ENCODE peak calls at places on chromosomes 12 and 14, in eight cellular contexts. I is NCI-H1930; Z is CD4-positive, alpha-beta T cell; G is NCI-H345; M is MV-4-11; D is NCI-H1436; J is stimulated activated CD4-positive, alpha-beta T cell treated with anti-CD3 and anti-CD28 coated beads, Interleukin-2, amount 100 ng/mL, for 48 hours; K is left ventricle myocardium superior. W is an unnamed sample.
A peak's percentile ranks its signal among the peaks of the same experiment; 100 is the strongest.

GRCh38 chr12:19245656-19246055 is 116.1 kb downstream of the PLEKHA5 start:
- DNase-seq in J (no peak), G (no peak), Z (no peak), D (no peak), K (no peak), I (no peak), M (peak; percentile 71), W (no peak)

GRCh38 chr12:48811454-48812090 is 6.7 kb upstream of the CACNB3 start:
- DNase-seq in K (no peak), M (no peak), Z (no peak), J (no peak), D (no peak), G (no peak), I (no peak), W (no peak)

GRCh38 chr12:106223485-106224391 is 24.1 kb downstream of the CKAP4 start:
- DNase-seq in K (peak; percentile 67), J (peak; percentile 71), I (peak; percentile 58), D (peak; percentile 51), G (peak; percentile 53), Z (peak; percentile 61), M (peak; percentile 58), W (no peak)

GRCh38 chr14:98218213-98218612 is 1053.8 kb downstream of the BCL11B start:
- DNase-seq in J (no peak), D (no peak), M (no peak), G (no peak), Z (no peak), K (no peak), I (no peak), W (no peak)

GRCh38 chr12:104219361-104219892 is 3.8 kb downstream of the TXNRD1 start:
- DNase-seq in G (peak; percentile 19), J (no peak), I (peak; percentile 42), K (no peak), Z (no peak), M (no peak), D (peak; percentile 56), W (no peak)

GRCh38 chr12:6890789-6891624 is 13.6 kb upstream of the LRRC23 start:
- DNase-seq in K (peak; percentile 100), J (peak; percentile 99), I (peak; percentile 99), M (peak; percentile 95), D (peak; percentile 96), Z (peak; percentile 96), G (peak; percentile 98), W (peak; percentile 99)

GRCh38 chr12:108511633-108512540 is 3.2 kb upstream of the FICD start:
- DNase-seq in M (peak; percentile 66), D (peak; percentile 66), G (peak; percentile 70), J (peak; percentile 78), K (peak; percentile 64), I (peak; percentile 49), Z (peak; percentile 69), W (no peak)

GRCh38 chr14:99579903-99580570 is 24.0 kb downstream of the CCDC85C start:
- DNase-seq in D (no peak), Z (no peak), G (no peak), J (no peak), M (no peak), K (no peak), I (no peak), W (no peak)

GRCh38 chr12:1799068-1799881 is 21.1 kb upstream of the LRTM2 start:
- DNase-seq in I (no peak), J (no peak), M (no peak), G (no peak), Z (no peak), D (no peak), K (no peak), W (peak; percentile 72)

GRCh38 chr12:107435520-107435919 is 250.1 kb upstream of the PWP1 start:
- DNase-seq in G (peak; percentile 7), M (no peak), D (no peak), Z (no peak), I (no peak), J (no peak), K (no peak), W (no peak)

W was measured in chondrocyte.